ENCODE peak calls at places on chromosomes 3 and 15, in nine cellular contexts. Q is cardiac fibroblast, J is mucosa of descending colon, Y is SK-N-SH, Z is cardiac muscle cell, X is A549, C is psoas muscle, O is GM23248, T is kidney epithelial cell. D is an unnamed sample.

GRCh38 chr3:110821586-110821985 is 250.0 kb upstream of the NECTIN3 start:
- DNase-seq in Q (peak; percentile 37), J (no peak), Y (no peak), Z (no peak), X (no peak), C (no peak), O (peak; percentile 45), T (no peak), D (no peak)

GRCh38 chr15:84828433-84828908 is 11.3 kb downstream of the ALPK3 start:
- DNase-seq in Q (peak; percentile 35), J (no peak), Y (no peak), Z (peak; percentile 36), X (no peak), C (peak; percentile 76), O (no peak), T (no peak), D (no peak)

GRCh38 chr3:19148768-19149091 is 420 bp downstream of the KCNH8 start:
- DNase-seq in Q (no peak), J (no peak), Y (no peak), Z (no peak), X (no peak), C (no peak), O (peak; percentile 0), T (no peak), D (no peak)

GRCh38 chr15:98085003-98085639 is 124.6 kb downstream of the ARRDC4 start:
- DNase-seq in Q (peak; percentile 81), J (peak; percentile 72), Y (peak; percentile 44), Z (peak; percentile 67), X (peak; percentile 23), C (no peak), O (peak; percentile 72), T (peak; percentile 34), D (no peak)

GRCh38 chr3:113948015-113948917 is 453 bp downstream of the ZDHHC23 start:
- DNase-seq in Q (no peak), J (peak; percentile 58), Y (peak; percentile 70), Z (peak; percentile 57), X (peak; percentile 32), C (no peak), O (peak; percentile 35), T (no peak), D (no peak)

GRCh38 chr3:136992091-136992490 is 34.3 kb downstream of the IL20RB start:
- DNase-seq in Q (no peak), J (no peak), Y (no peak), Z (no peak), X (no peak), C (no peak), O (no peak), T (no peak), D (no peak)

GRCh38 chr3:68996356-68996995 is 17.0 kb downstream of the EOGT start:
- DNase-seq in Q (peak; percentile 38), J (no peak), Y (no peak), Z (peak; percentile 45), X (no peak), C (no peak), O (peak; percentile 10), T (no peak), D (no peak)

GRCh38 chr3:141941093-141941492 is 64.7 kb downstream of the ATP1B3 start:
- DNase-seq in Q (no peak), J (peak; percentile 70), Y (peak; percentile 50), Z (no peak), X (no peak), C (no peak), O (no peak), T (no peak), D (no peak)

GRCh38 chr3:87997298-87997697 is 61.5 kb downstream of the CGGBP1 start:
- DNase-seq in Q (peak; percentile 55), J (peak; percentile 17), Y (no peak), Z (no peak), X (no peak), C (no peak), O (peak; percentile 33), T (peak; percentile 28), D (peak; percentile 36)

GRCh38 chr3:15903164-15903563 is 105.4 kb upstream of the ANKRD28 start:
- DNase-seq in Q (peak; percentile 36), J (peak; percentile 4), Y (no peak), Z (no peak), X (no peak), C (peak; percentile 73), O (peak; percentile 82), T (no peak), D (peak; percentile 67)

GRCh38 chr3:138845771-138846173 is 11.0 kb upstream of the PIK3CB start:
- DNase-seq in Q (no peak), J (no peak), Y (no peak), Z (no peak), X (no peak), C (no peak), O (no peak), T (no peak), D (no peak)

GRCh38 chr15:67125589-67126502 is 60.4 kb downstream of the SMAD3 start:
- DNase-seq in Q (peak; percentile 100), J (no peak), Y (no peak), Z (no peak), X (peak; percentile 93), C (peak; percentile 95), O (peak; percentile 98), T (no peak), D (peak; percentile 99)

GRCh38 chr3:167653155-167653554 is 587 bp downstream of the WDR49 start:
- DNase-seq in Q (no peak), J (no peak), Y (no peak), Z (no peak), X (no peak), C (no peak), O (no peak), T (no peak), D (no peak)

GRCh38 chr3:76107935-76108570 is 322.7 kb upstream of the ZNF717 start:
- DNase-seq in Q (peak; percentile 65), J (no peak), Y (peak; percentile 48), Z (peak; percentile 21), X (peak; percentile 1), C (no peak), O (peak; percentile 71), T (no peak), D (no peak)

GRCh38 chr3:156630081-156630772 is 44.2 kb upstream of the TIPARP start:
- DNase-seq in Q (no peak), J (no peak), Y (no peak), Z (no peak), X (no peak), C (no peak), O (peak; percentile 62), T (no peak), D (no peak)

GRCh38 chr3:88189361-88189810 is 39.6 kb downstream of the C3orf38 start:
- DNase-seq in Q (peak; percentile 11), J (no peak), Y (peak; percentile 19), Z (no peak), X (no peak), C (no peak), O (no peak), T (no peak), D (no peak)

GRCh38 chr3:155339052-155339451 is 45.6 kb upstream of the STRIT1 start:
- DNase-seq in Q (no peak), J (no peak), Y (no peak), Z (no peak), X (no peak), C (no peak), O (peak; percentile 20), T (no peak), D (no peak)

GRCh38 chr3:134086616-134087015 is 56.9 kb upstream of the SLCO2A1 start:
- DNase-seq in Q (no peak), J (no peak), Y (no peak), Z (no peak), X (no peak), C (no peak), O (no peak), T (no peak), D (no peak)

GRCh38 chr3:42712716-42713372 is 10.2 kb upstream of the HHATL start:
- DNase-seq in Q (no peak), J (no peak), Y (peak; percentile 5), Z (no peak), X (no peak), C (no peak), O (no peak), T (no peak), D (no peak)

GRCh38 chr15:65331811-65332210 is 27.3 kb downstream of the RNU5B-1 start:
- DNase-seq in Q (no peak), J (no peak), Y (peak; percentile 20), Z (no peak), X (no peak), C (peak; percentile 20), O (no peak), T (no peak), D (no peak)

DNA sequence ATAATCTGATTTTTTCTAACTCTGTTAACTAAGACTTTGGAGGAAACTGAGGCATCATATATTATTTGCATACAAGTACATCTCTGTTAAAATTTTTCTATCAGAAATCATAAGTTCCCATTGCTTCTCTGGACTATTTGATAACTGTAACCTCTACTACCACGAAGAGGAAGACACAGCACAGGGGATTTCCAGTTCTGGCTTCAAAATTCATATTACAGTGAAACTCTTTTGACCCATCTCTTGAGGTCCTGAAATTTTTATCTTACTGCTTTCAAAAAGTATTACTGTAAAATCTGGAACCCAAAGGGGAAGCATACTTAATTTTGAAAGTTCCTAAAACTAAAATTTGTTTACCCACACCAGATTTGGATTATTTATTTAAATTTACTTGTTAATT is 4.2 kb downstream of the PLSCR1 start:
- DNase-seq in Q (no peak), J (no peak), Y (no peak), Z (no peak), X (no peak), C (no peak), O (no peak), T (no peak), D (no peak)
- H3K4me3 ChIP-seq in Q (no peak overlapping the region), J (no peak overlapping the region), Y (no peak overlapping the region), Z (no peak overlapping the region), X (no peak overlapping the region), C (peak overlapping the region; percentile 74), O (no peak overlapping the region), T (no peak overlapping the region), D (no peak overlapping the region)

GRCh38 chr3:1406250-1406649 is 313.4 kb downstream of the CNTN6 start:
- DNase-seq in Q (no peak), J (no peak), Y (no peak), Z (no peak), X (no peak), C (no peak), O (no peak), T (no peak), D (no peak)
- H3K4me3 ChIP-seq in Q (no peak overlapping the region), J (no peak overlapping the region), Y (no peak overlapping the region), Z (no peak overlapping the region), X (no peak overlapping the region), C (no peak overlapping the region), O (no peak overlapping the region), T (no peak overlapping the region), D (no peak overlapping the region)

DNA sequence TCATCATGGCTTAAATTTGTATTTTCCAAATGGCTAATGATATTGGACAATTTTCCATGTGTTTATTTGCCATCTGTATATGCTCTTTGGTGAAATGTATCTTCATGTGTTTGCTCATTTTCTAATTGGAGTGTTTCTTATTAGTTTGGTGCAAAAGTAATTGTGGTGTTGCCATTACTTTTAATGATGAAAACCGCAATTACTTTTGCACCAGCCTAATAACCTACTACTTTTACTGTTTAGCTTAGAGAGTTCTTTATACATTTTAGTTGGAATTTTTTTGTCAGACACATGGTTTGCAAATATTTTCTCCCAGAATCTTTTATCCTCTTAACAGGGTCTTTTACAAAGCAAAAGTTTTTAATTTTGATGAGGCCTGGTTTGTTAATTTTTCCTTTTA is 141.0 kb upstream of the AGTR1 start:
- DNase-seq in Q (no peak), J (no peak), Y (no peak), Z (no peak), X (no peak), C (no peak), O (no peak), T (no peak), D (no peak)
- H3K4me3 ChIP-seq in Q (no peak overlapping the region), J (no peak overlapping the region), Y (no peak overlapping the region), Z (no peak overlapping the region), X (no peak overlapping the region), C (no peak overlapping the region), O (no peak overlapping the region), T (no peak overlapping the region), D (no peak overlapping the region)

GRCh38 chr3:9870978-9871377 is 9.1 kb downstream of the CIDEC start:
- DNase-seq in Q (peak; percentile 83), J (no peak), Y (no peak), Z (no peak), X (no peak), C (no peak), O (peak; percentile 85), T (no peak), D (no peak)
- H3K4me3 ChIP-seq in Q (no peak overlapping the region), J (no peak overlapping the region), Y (no peak overlapping the region), Z (no peak overlapping the region), X (no peak overlapping the region), C (no peak overlapping the region), O (no peak overlapping the region), T (no peak overlapping the region), D (no peak overlapping the region)

D was measured in skeletal muscle cell.